ENCODE peak calls at places on chromosomes 6 and 20, in five cellular contexts. One of them, this sample, is unnamed.

GRCh38 chr20:11852801-11853200 is 64.9 kb upstream of the BTBD3 start:
- DNase-seq in ELR: peak
- DNase-seq in body of pancreas: no peak
- DNase-seq in endothelial cell: no peak
- DNase-seq in AG04450: no peak
- DNase-seq in this sample: no peak

GRCh38 chr6:166172546-166172945 is 4.9 kb upstream of the TBXT start:
- DNase-seq in body of pancreas: no peak
- DNase-seq in AG04450: no peak
- DNase-seq in endothelial cell: no peak
- DNase-seq in ELR: no peak
- DNase-seq in this sample: no peak

GRCh38 chr20:49935746-49936152 is 448 bp upstream of the RNF114 start:
- DNase-seq in body of pancreas: no peak
- DNase-seq in endothelial cell: no peak
- DNase-seq in AG04450: no peak
- DNase-seq in ELR: no peak
- DNase-seq in this sample: no peak

GRCh38 chr6:45791600-45792168 is 224.0 kb downstream of the CLIC5 start:
- DNase-seq in ELR: peak
- DNase-seq in endothelial cell: no peak
- DNase-seq in AG04450: peak
- DNase-seq in body of pancreas: no peak
- DNase-seq in this sample: no peak

GRCh38 chr6:153949606-153950005 is 89.4 kb upstream of the OPRM1 start:
- DNase-seq in body of pancreas: no peak
- DNase-seq in ELR: no peak
- DNase-seq in endothelial cell: no peak
- DNase-seq in AG04450: no peak
- DNase-seq in this sample: no peak

GRCh38 chr6:99521557-99522286 is 6.5 kb upstream of the USP45 start:
- DNase-seq in body of pancreas: peak
- DNase-seq in endothelial cell: no peak
- DNase-seq in ELR: peak
- DNase-seq in AG04450: no peak
- DNase-seq in this sample: peak

GRCh38 chr6:166774770-166775169 is 147.7 kb upstream of the RPS6KA2 start:
- DNase-seq in body of pancreas: no peak
- DNase-seq in AG04450: no peak
- DNase-seq in endothelial cell: peak
- DNase-seq in ELR: no peak
- DNase-seq in this sample: peak

GRCh38 chr6:34223381-34223963 is 13.2 kb upstream of the HMGA1 start:
- DNase-seq in endothelial cell: no peak
- DNase-seq in AG04450: no peak
- DNase-seq in body of pancreas: peak
- DNase-seq in ELR: no peak
- DNase-seq in this sample: no peak

GRCh38 chr6:167307342-167307955 is 16.3 kb downstream of the UNC93A start:
- DNase-seq in ELR: no peak
- DNase-seq in AG04450: no peak
- DNase-seq in endothelial cell: no peak
- DNase-seq in body of pancreas: no peak
- DNase-seq in this sample: no peak

GRCh38 chr6:116267879-116268588 is 11.7 kb downstream of the TSPYL1 start:
- DNase-seq in ELR: peak
- DNase-seq in endothelial cell: no peak
- DNase-seq in body of pancreas: no peak
- DNase-seq in AG04450: no peak
- DNase-seq in this sample: no peak

GRCh38 chr6:102732908-102733307 is 1339.4 kb downstream of the GRIK2 start:
- DNase-seq in endothelial cell: no peak
- DNase-seq in AG04450: no peak
- DNase-seq in ELR: peak
- DNase-seq in body of pancreas: no peak
- DNase-seq in this sample: no peak

GRCh38 chr6:43268782-43269272 is 25.5 kb downstream of the TTBK1 start:
- DNase-seq in endothelial cell: no peak
- DNase-seq in body of pancreas: no peak
- DNase-seq in ELR: no peak
- DNase-seq in AG04450: no peak
- DNase-seq in this sample: no peak

GRCh38 chr6:107794771-107795170 is 29.3 kb downstream of the SCML4 start:
- DNase-seq in body of pancreas: no peak
- DNase-seq in ELR: no peak
- DNase-seq in endothelial cell: no peak
- DNase-seq in AG04450: no peak
- DNase-seq in this sample: no peak

GRCh38 chr6:69589626-69590025 is 207.2 kb downstream of the LMBRD1 start:
- DNase-seq in endothelial cell: no peak
- DNase-seq in ELR: no peak
- DNase-seq in body of pancreas: no peak
- DNase-seq in AG04450: no peak
- DNase-seq in this sample: no peak

GRCh38 chr20:44616604-44616964 is 34.2 kb downstream of the PKIG start:
- DNase-seq in endothelial cell: no peak
- DNase-seq in ELR: no peak
- DNase-seq in AG04450: no peak
- DNase-seq in body of pancreas: no peak
- DNase-seq in this sample: no peak

GRCh38 chr20:48725589-48725991 is 102.2 kb downstream of the PREX1 start:
- DNase-seq in AG04450: no peak
- DNase-seq in ELR: peak
- DNase-seq in body of pancreas: no peak
- DNase-seq in endothelial cell: no peak
- DNase-seq in this sample: no peak

GRCh38 chr6:9121551-9121950 is 686.2 kb upstream of the SLC35B3 start:
- DNase-seq in ELR: peak
- DNase-seq in endothelial cell: no peak
- DNase-seq in body of pancreas: no peak
- DNase-seq in AG04450: no peak
- DNase-seq in this sample: no peak

GRCh38 chr6:11381801-11382513 is 149.5 kb upstream of the NEDD9 start:
- DNase-seq in body of pancreas: no peak
- DNase-seq in AG04450: no peak
- DNase-seq in endothelial cell: no peak
- DNase-seq in ELR: no peak
- DNase-seq in this sample: no peak

GRCh38 chr20:61433816-61434215 is 181.8 kb downstream of the CDH4 start:
- DNase-seq in body of pancreas: no peak
- DNase-seq in AG04450: no peak
- DNase-seq in endothelial cell: no peak
- DNase-seq in ELR: no peak
- DNase-seq in this sample: no peak

GRCh38 chr6:39347201-39347600 is 24.7 kb upstream of the KCNK16 start:
- DNase-seq in ELR: no peak
- DNase-seq in body of pancreas: no peak
- DNase-seq in endothelial cell: no peak
- DNase-seq in AG04450: no peak
- DNase-seq in this sample: no peak

GRCh38 chr20:44041001-44041400 is 126.3 kb downstream of the TOX2 start:
- DNase-seq in ELR: no peak
- DNase-seq in endothelial cell: no peak
- DNase-seq in AG04450: no peak
- DNase-seq in body of pancreas: no peak
- DNase-seq in this sample: no peak

GRCh38 chr6:1896897-1897296 is 287.2 kb downstream of the FOXC1 start:
- DNase-seq in body of pancreas: no peak
- DNase-seq in ELR: no peak
- DNase-seq in AG04450: no peak
- DNase-seq in endothelial cell: no peak
- DNase-seq in this sample: no peak

GRCh38 chr20:41279546-41280225 is 37.8 kb downstream of the ZHX3 start:
- DNase-seq in AG04450: no peak
- DNase-seq in endothelial cell: no peak
- DNase-seq in ELR: no peak
- DNase-seq in body of pancreas: no peak
- DNase-seq in this sample: no peak

GRCh38 chr20:10216146-10216741 is 2.4 kb upstream of the SNAP25 start:
- DNase-seq in endothelial cell: no peak
- DNase-seq in ELR: peak
- DNase-seq in AG04450: no peak
- DNase-seq in body of pancreas: no peak
- DNase-seq in this sample: no peak

GRCh38 chr20:4081396-4081795 is 66.0 kb upstream of the RNF24 start:
- DNase-seq in ELR: no peak
- DNase-seq in body of pancreas: no peak
- DNase-seq in endothelial cell: no peak
- DNase-seq in AG04450: no peak
- DNase-seq in this sample: no peak

GRCh38 chr6:115969207-115969929 is 91.3 kb downstream of the FRK start:
- DNase-seq in AG04450: no peak
- DNase-seq in endothelial cell: no peak
- DNase-seq in ELR: no peak
- DNase-seq in body of pancreas: peak
- DNase-seq in this sample: peak

GRCh38 chr20:34834459-34834893 is 9.0 kb upstream of the NCOA6 start:
- DNase-seq in AG04450: no peak
- DNase-seq in ELR: peak
- DNase-seq in body of pancreas: no peak
- DNase-seq in endothelial cell: no peak
- DNase-seq in this sample: no peak

GRCh38 chr6:106056738-106057390 is 29.3 kb upstream of the PRDM1 start:
- DNase-seq in endothelial cell: no peak
- DNase-seq in ELR: no peak
- DNase-seq in AG04450: no peak
- DNase-seq in body of pancreas: peak
- DNase-seq in this sample: no peak

GRCh38 chr6:134585529-134585873 is 267.6 kb upstream of the SGK1 start:
- DNase-seq in AG04450: no peak
- DNase-seq in endothelial cell: no peak
- DNase-seq in body of pancreas: no peak
- DNase-seq in ELR: no peak
- DNase-seq in this sample: no peak

GRCh38 chr6:27178001-27178730 is 69.3 kb upstream of the PRSS16 start:
- DNase-seq in AG04450: peak
- DNase-seq in ELR: peak
- DNase-seq in endothelial cell: peak
- DNase-seq in body of pancreas: peak
- DNase-seq in this sample: peak

GRCh38 chr6:37253608-37254007 is 4.0 kb upstream of the TBC1D22B start:
- DNase-seq in AG04450: no peak
- DNase-seq in ELR: no peak
- DNase-seq in body of pancreas: no peak
- DNase-seq in endothelial cell: no peak
- DNase-seq in this sample: no peak

GRCh38 chr6:26175428-26176181 is 88.4 kb downstream of the HFE start:
- DNase-seq in AG04450: no peak
- DNase-seq in endothelial cell: peak
- DNase-seq in body of pancreas: peak
- DNase-seq in ELR: peak
- DNase-seq in this sample: peak

GRCh38 chr6:41371461-41371991 is 36.1 kb downstream of the NCR2 start:
- DNase-seq in body of pancreas: peak
- DNase-seq in ELR: peak
- DNase-seq in endothelial cell: peak
- DNase-seq in AG04450: peak
- DNase-seq in this sample: peak

GRCh38 chr6:88572449-88573139 is 390.8 kb downstream of the RNGTT start:
- DNase-seq in ELR: no peak
- DNase-seq in body of pancreas: no peak
- DNase-seq in AG04450: no peak
- DNase-seq in endothelial cell: no peak
- DNase-seq in this sample: no peak

GRCh38 chr6:71933881-71934280 is 47.5 kb downstream of the RIMS1 start:
- DNase-seq in body of pancreas: no peak
- DNase-seq in ELR: no peak
- DNase-seq in AG04450: no peak
- DNase-seq in endothelial cell: no peak
- DNase-seq in this sample: no peak